ENCODE peak calls at places on chromosomes 12 and 14, in nine cellular contexts. W is pancreas; Z is aorta; C is SJCRH30; V is CD8-positive, alpha-beta memory T cell; H is sigmoid colon; A is naive thymus-derived CD4-positive, alpha-beta T cell; Y is K562; J is fibroblast of lung. E is an unnamed sample.
A peak's percentile ranks its signal among the peaks of the same experiment; 100 is the strongest.

GRCh38 chr12:9626291-9626690 is 18.6 kb upstream of the KLRB1 start:
- DNase-seq in W (no peak), Z (no peak), C (no peak), V (no peak), H (no peak), A (no peak), Y (no peak), J (no peak), E (no peak)

GRCh38 chr12:47828008-47828966 is 8.6 kb upstream of the HDAC7 start:
- DNase-seq in W (no peak), Z (no peak), C (peak; percentile 79), V (no peak), H (no peak), A (no peak), Y (no peak), J (no peak), E (no peak)

GRCh38 chr12:69661386-69661785 is 37.7 kb downstream of the BEST3 start:
- DNase-seq in W (no peak), Z (no peak), C (no peak), V (no peak), H (no peak), A (no peak), Y (no peak), J (no peak), E (no peak)

GRCh38 chr12:22687677-22688076 is 62.7 kb downstream of the ETNK1 start:
- DNase-seq in W (no peak), Z (no peak), C (no peak), V (no peak), H (no peak), A (no peak), Y (no peak), J (peak; percentile 62), E (no peak)

GRCh38 chr12:7555752-7556151 is 52.2 kb upstream of the CD163 start:
- DNase-seq in W (no peak), Z (no peak), C (no peak), V (no peak), H (no peak), A (no peak), Y (peak; percentile 6), J (peak; percentile 81), E (no peak)

GRCh38 chr14:41875113-41875512 is 268.4 kb downstream of the LRFN5 start:
- DNase-seq in W (no peak), Z (no peak), C (no peak), V (no peak), H (no peak), A (no peak), Y (no peak), J (no peak), E (no peak)

GRCh38 chr12:114403044-114403689 is 2.8 kb downstream of the TBX5 start:
- DNase-seq in W (no peak), Z (no peak), C (no peak), V (no peak), H (no peak), A (no peak), Y (no peak), J (peak; percentile 79), E (no peak)

GRCh38 chr12:21677204-21677603 is 19.6 kb upstream of the LDHB start:
- DNase-seq in W (no peak), Z (no peak), C (no peak), V (no peak), H (no peak), A (no peak), Y (no peak), J (no peak), E (no peak)

GRCh38 chr12:93571360-93571853 is 1.1 kb upstream of the SOCS2 start:
- DNase-seq in W (peak; percentile 86), Z (peak; percentile 92), C (peak; percentile 83), V (peak; percentile 60), H (peak; percentile 92), A (peak; percentile 76), Y (peak; percentile 93), J (peak; percentile 76), E (peak; percentile 59)

GRCh38 chr12:46788247-46788887 is 37.4 kb downstream of the SLC38A4 start:
- DNase-seq in W (no peak), Z (no peak), C (no peak), V (no peak), H (no peak), A (no peak), Y (no peak), J (peak; percentile 19), E (no peak)

GRCh38 chr14:37585971-37586759 is 8.9 kb downstream of the FOXA1 start:
- DNase-seq in W (no peak), Z (no peak), C (no peak), V (no peak), H (no peak), A (no peak), Y (no peak), J (no peak), E (no peak)

GRCh38 chr12:9751204-9752144 is 9.2 kb downstream of the CD69 start:
- DNase-seq in W (no peak), Z (no peak), C (no peak), V (peak; percentile 50), H (no peak), A (no peak), Y (peak; percentile 43), J (no peak), E (peak; percentile 69)

GRCh38 chr12:18261906-18262305 is 588 bp downstream of the PIK3C2G start:
- DNase-seq in W (no peak), Z (no peak), C (no peak), V (no peak), H (no peak), A (no peak), Y (no peak), J (no peak), E (no peak)

GRCh38 chr12:18259906-18260682 is 1.2 kb upstream of the PIK3C2G start:
- DNase-seq in W (no peak), Z (no peak), C (no peak), V (no peak), H (no peak), A (no peak), Y (no peak), J (no peak), E (no peak)

GRCh38 chr12:18261273-18261672 is at the start of gene PIK3C2G:
- DNase-seq in W (no peak), Z (no peak), C (no peak), V (no peak), H (no peak), A (no peak), Y (no peak), J (no peak), E (no peak)

GRCh38 chr12:18257251-18257650 is 4.1 kb upstream of the PIK3C2G start:
- DNase-seq in W (no peak), Z (no peak), C (no peak), V (no peak), H (no peak), A (no peak), Y (no peak), J (no peak), E (no peak)

DNA sequence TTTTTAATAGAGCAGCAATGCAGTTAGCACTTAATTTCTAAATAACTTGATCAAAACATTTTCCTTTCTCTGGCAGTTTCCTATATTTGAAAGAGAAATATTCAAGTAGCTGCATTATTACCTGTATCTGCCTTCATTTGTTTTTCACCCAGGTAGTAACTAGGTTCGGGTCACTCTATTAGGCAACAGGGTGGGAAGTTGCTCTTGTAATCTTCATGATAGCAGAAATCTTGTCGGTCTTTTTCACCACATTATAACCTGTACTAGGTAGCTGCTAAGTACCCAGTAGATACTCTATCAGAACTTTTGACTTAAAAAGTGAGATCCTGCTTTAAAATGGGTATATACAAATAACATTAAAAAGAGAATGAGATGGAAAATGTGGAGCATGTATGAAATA is 2.4 kb upstream of the PIK3C2G start:
- DNase-seq in W (no peak), Z (no peak), C (no peak), V (no peak), H (no peak), A (no peak), Y (no peak), J (no peak), E (no peak)
- H3K4me1 ChIP-seq in W (no peaks in the 10 kb centered on the region), Z (no peaks in the 10 kb centered on the region), C (no peaks in the 10 kb centered on the region), V (no peaks in the 10 kb centered on the region), H (no peaks in the 10 kb centered on the region), A (no peaks in the 10 kb centered on the region), Y (no peaks in the 10 kb centered on the region), J (no peaks in the 10 kb centered on the region), E (no peaks in the 10 kb centered on the region)

GRCh38 chr12:14393736-14394135 is 28.3 kb downstream of the ATF7IP start:
- DNase-seq in W (no peak), Z (no peak), C (no peak), V (no peak), H (no peak), A (no peak), Y (no peak), J (no peak), E (no peak)
- H3K27ac ChIP-seq in W (peak overlapping the region; percentile 63), Z (no peak overlapping the region), C (peak overlapping the region; percentile 53), V (peak overlapping the region; percentile 29), H (peak overlapping the region; percentile 68), A (peak overlapping the region; percentile 70), Y (peak overlapping the region; percentile 82), J (no peak overlapping the region), E (no peak overlapping the region)

DNA sequence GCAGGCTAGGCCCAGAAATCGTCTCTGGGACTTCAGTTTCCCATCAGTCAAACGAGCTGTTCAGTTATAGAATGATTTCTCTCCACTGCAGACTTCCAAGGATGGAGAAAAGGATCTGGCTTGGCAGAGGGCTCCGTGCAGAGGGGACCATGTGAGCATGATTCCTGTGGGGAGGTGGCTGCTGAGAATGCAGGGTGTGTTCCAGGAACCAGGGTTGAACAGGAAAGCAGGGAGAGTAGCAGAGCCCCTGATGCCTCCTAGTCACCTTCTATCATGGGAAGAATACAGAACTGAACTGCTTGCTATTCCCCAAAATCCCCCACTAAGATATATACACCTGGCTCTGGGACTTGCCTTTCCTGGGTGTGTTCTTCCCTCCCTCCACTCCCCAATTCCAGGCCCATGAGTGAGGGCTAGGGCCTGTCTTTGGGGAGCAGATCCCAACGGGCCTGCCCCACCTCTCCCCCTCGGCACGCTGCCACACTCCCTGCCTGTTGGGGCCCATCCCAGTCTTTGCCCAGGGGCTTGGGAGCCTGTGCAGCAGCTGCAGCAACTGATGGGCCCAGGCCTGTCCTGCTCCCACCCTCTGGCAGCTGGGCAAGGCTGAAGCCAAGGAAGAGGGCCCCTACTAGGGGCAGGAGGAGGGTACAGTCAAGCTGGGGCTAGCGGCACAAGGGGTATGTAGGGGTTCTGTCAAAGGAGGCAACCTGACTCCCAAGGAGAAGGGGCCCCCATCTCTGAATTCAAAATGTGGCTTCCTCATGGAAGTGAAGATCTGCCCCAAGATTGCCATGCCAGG is 3.3 kb downstream of the AJUBA start:
- DNase-seq in W (no peak), Z (no peak), C (peak; percentile 91), V (no peak), H (no peak), A (no peak), Y (no peak), J (no peak), E (no peak)
- H3K36me3 ChIP-seq in W (no peaks in the 10 kb centered on the region), Z (no peaks in the 10 kb centered on the region), C (peaks cover 37% of the 10 kb centered on the region), V (no peaks in the 10 kb centered on the region), H (no peaks in the 10 kb centered on the region), A (no peaks in the 10 kb centered on the region), Y (no peaks in the 10 kb centered on the region), J (peaks cover 3% of the 10 kb centered on the region), E (no peaks in the 10 kb centered on the region)

DNA sequence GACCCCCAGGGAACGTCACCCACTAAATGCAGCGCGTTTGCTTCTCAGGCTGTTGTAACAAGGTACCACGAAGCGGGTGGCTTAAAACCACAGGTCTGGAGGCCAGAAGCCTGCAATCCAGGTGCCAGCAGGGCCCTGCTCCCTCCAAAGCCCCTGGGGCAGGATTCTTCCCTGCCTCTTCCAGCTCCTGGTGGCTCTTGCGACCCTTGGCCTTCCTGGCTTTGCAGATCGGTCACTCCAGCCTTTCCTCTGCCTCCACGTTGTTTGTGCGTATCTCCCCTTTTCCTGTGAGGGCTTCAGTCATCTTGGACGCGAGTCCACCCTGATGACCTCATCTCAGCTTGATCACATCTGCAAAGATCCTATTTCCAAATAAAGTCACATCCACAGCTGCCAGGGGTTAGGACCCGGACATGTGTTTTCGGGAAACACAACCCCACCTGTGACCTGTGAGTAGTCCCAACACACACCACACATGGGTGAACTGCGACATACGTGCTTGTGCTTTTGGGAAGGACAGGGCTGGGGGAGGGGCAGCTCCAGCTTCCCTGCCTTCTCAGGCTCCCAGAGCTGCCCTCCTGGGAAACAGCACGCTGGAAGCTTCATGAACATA is 114.5 kb upstream of the NCOR2 start:
- DNase-seq in W (no peak), Z (peak; percentile 84), C (peak; percentile 69), V (no peak), H (peak; percentile 86), A (no peak), Y (no peak), J (peak; percentile 95), E (no peak)
- H3K4me1 ChIP-seq in W (peaks cover 8% of the 10 kb centered on the region), Z (peaks cover 3% of the 10 kb centered on the region), C (peaks cover 64% of the 10 kb centered on the region), V (peaks cover 3% of the 10 kb centered on the region), H (no peaks in the 10 kb centered on the region), A (no peaks in the 10 kb centered on the region), Y (peaks cover 40% of the 10 kb centered on the region), J (peaks cover 40% of the 10 kb centered on the region), E (peaks cover under 1% of the 10 kb centered on the region)

E was measured in CD8-positive, alpha-beta T cell.